ENCODE peak calls at places on chromosomes 13 and 19, in five cellular contexts. J is cardiac muscle cell, E is gastrocnemius medialis, Z is A549, V is mucosa of descending colon. M is an unnamed sample.

GRCh38 chr19:5103061-5103701 is 134.3 kb downstream of the KDM4B start:
- DNase-seq in J (no peak), E (peak), Z (no peak), V (no peak), M (peak)

GRCh38 chr13:42041684-42042035 is 6.8 kb upstream of the DGKH start:
- DNase-seq in J (peak), E (peak), Z (peak), V (peak), M (peak)

GRCh38 chr13:38636756-38637155 is 50.1 kb upstream of the FREM2 start:
- DNase-seq in J (no peak), E (no peak), Z (no peak), V (peak), M (no peak)

GRCh38 chr19:3367572-3368440 is 1.4 kb downstream of the NFIC start:
- DNase-seq in J (no peak), E (no peak), Z (no peak), V (no peak), M (peak)

GRCh38 chr19:44609219-44609618 is 4.1 kb upstream of the IGSF23 start:
- DNase-seq in J (no peak), E (no peak), Z (no peak), V (no peak), M (no peak)

GRCh38 chr13:94878721-94879120 is 166.4 kb upstream of the SOX21 start:
- DNase-seq in J (no peak), E (no peak), Z (no peak), V (no peak), M (no peak)

GRCh38 chr19:35144600-35145436 is 1.8 kb downstream of the FXYD7 start:
- DNase-seq in J (peak), E (no peak), Z (peak), V (peak), M (no peak)

GRCh38 chr13:26299168-26299788 is 45.3 kb downstream of the CDK8 start:
- DNase-seq in J (no peak), E (no peak), Z (no peak), V (no peak), M (no peak)

GRCh38 chr19:40033989-40034560 is 22.0 kb downstream of the ZNF780B start:
- DNase-seq in J (no peak), E (no peak), Z (no peak), V (no peak), M (no peak)

GRCh38 chr19:369876-370275 is 25.3 kb upstream of the MIER2 start:
- DNase-seq in J (no peak), E (no peak), Z (no peak), V (no peak), M (no peak)

GRCh38 chr13:114338959-114339358 is 24.7 kb downstream of the CHAMP1 start:
- DNase-seq in J (no peak), E (no peak), Z (no peak), V (no peak), M (no peak)

GRCh38 chr19:39144487-39145071 is 19.0 kb downstream of the PAK4 start:
- DNase-seq in J (no peak), E (no peak), Z (no peak), V (peak), M (no peak)

GRCh38 chr19:58394821-58395219 is 636 bp upstream of the RNF225 start:
- DNase-seq in J (no peak), E (no peak), Z (peak), V (no peak), M (no peak)

GRCh38 chr13:91595677-91596076 is 197.3 kb downstream of the GPC5 start:
- DNase-seq in J (no peak), E (no peak), Z (no peak), V (no peak), M (no peak)

GRCh38 chr19:38251564-38252051 is 4.6 kb downstream of the PPP1R14A start:
- DNase-seq in J (no peak), E (peak), Z (no peak), V (no peak), M (peak)

GRCh38 chr13:102679449-102680132 is 15.3 kb downstream of the METTL21C start:
- DNase-seq in J (no peak), E (no peak), Z (no peak), V (peak), M (no peak)

GRCh38 chr13:99269627-99270252 is 11.6 kb upstream of the GPR18 start:
- DNase-seq in J (peak), E (no peak), Z (peak), V (peak), M (no peak)

GRCh38 chr13:80666782-80667537 is 326.0 kb upstream of the SPRY2 start:
- DNase-seq in J (no peak), E (no peak), Z (no peak), V (no peak), M (no peak)

GRCh38 chr13:36718146-36718545 is 44.3 kb downstream of the SERTM1 start:
- DNase-seq in J (no peak), E (no peak), Z (no peak), V (no peak), M (no peak)

GRCh38 chr13:51887441-51887840 is 25.7 kb downstream of the CCDC70 start:
- DNase-seq in J (no peak), E (no peak), Z (no peak), V (no peak), M (no peak)

GRCh38 chr19:37953125-37953524 is 46.1 kb downstream of the SIPA1L3 start:
- DNase-seq in J (no peak), E (no peak), Z (no peak), V (no peak), M (no peak)

GRCh38 chr13:49810825-49811526 is 18.5 kb upstream of the KPNA3 start:
- DNase-seq in J (peak), E (peak), Z (peak), V (no peak), M (no peak)

GRCh38 chr13:46963874-46964273 is 67.0 kb upstream of the HTR2A start:
- DNase-seq in J (no peak), E (no peak), Z (no peak), V (no peak), M (no peak)

GRCh38 chr13:48858523-48858922 is 117.2 kb upstream of the FNDC3A start:
- DNase-seq in J (no peak), E (no peak), Z (no peak), V (no peak), M (no peak)

GRCh38 chr13:33509642-33510229 is 224.2 kb upstream of the STARD13 start:
- DNase-seq in J (no peak), E (peak), Z (peak), V (no peak), M (peak)

GRCh38 chr13:94548382-94549240 is 47.3 kb downstream of the TGDS start:
- DNase-seq in J (peak), E (peak), Z (peak), V (peak), M (peak)

GRCh38 chr13:95020298-95020987 is 280.8 kb downstream of the ABCC4 start:
- DNase-seq in J (no peak), E (no peak), Z (no peak), V (no peak), M (no peak)

GRCh38 chr13:43872181-43872580 is 7.4 kb downstream of the CCDC122 start:
- DNase-seq in J (peak), E (no peak), Z (no peak), V (no peak), M (no peak)

GRCh38 chr13:101858869-101859268 is 406.4 kb downstream of the ITGBL1 start:
- DNase-seq in J (no peak), E (no peak), Z (no peak), V (no peak), M (no peak)

GRCh38 chr13:59112375-59112774 is 1051.4 kb downstream of the DIAPH3 start:
- DNase-seq in J (no peak), E (peak), Z (peak), V (peak), M (no peak)

GRCh38 chr13:37138169-37138568 is 32.7 kb upstream of the CSNK1A1L start:
- DNase-seq in J (no peak), E (no peak), Z (peak), V (no peak), M (no peak)

GRCh38 chr19:48812094-48812929 is 1.5 kb upstream of the BCAT2 start:
- DNase-seq in J (peak), E (peak), Z (peak), V (peak), M (peak)

GRCh38 chr13:82674546-82674945 is 1207.7 kb downstream of the SLITRK1 start:
- DNase-seq in J (no peak), E (no peak), Z (no peak), V (no peak), M (no peak)

GRCh38 chr13:108560092-108560491 is 69.3 kb upstream of the MYO16 start:
- DNase-seq in J (no peak), E (no peak), Z (no peak), V (no peak), M (no peak)

DNA sequence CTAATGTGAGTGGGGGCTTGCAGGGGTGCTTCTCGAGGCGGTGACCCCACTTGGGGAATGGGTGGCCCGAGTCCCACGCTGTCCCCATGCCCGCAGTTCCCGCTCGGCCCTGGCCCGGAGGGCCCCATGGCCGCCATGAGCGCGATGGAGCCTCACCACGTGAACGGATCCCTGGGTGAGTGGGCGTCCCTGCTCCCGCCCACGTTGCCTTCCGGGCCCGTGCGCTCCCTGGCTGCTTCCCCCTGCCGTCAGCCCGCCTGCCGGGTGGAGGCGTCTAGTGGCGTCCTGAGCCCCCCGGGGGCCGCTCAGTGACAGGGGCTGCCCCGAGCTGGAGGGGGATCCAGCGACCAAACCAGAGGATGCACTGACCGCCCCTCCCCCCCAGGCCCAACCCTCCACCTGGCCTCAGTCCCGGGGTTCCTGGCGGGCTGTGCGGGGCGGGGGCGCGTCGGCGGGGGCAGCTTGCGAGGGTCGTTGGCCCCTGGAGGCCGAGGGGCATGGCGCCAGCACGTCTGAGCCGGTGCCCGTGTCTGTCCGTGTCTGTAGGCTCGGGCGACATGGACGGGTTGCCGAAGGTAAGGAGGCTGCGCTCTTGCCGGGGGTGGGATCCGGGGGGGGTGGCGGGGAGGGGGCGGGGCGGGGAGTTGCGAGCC is 4.8 kb downstream of the ISYNA1 start:
- DNase-seq in J (no peak), E (no peak), Z (no peak), V (no peak), M (peak)
- H3K4me3 ChIP-seq in J (peak), E (peak), Z (no peak), V (no peak), M (peak)

GRCh38 chr13:27774169-27774568 is 18.1 kb upstream of the GSX1 start:
- DNase-seq in J (no peak), E (no peak), Z (no peak), V (no peak), M (no peak)
- TF ChIP-seq CTCF in J (no peak), E (no peak), Z (no peak), V (no peak), M (no peak)

DNA sequence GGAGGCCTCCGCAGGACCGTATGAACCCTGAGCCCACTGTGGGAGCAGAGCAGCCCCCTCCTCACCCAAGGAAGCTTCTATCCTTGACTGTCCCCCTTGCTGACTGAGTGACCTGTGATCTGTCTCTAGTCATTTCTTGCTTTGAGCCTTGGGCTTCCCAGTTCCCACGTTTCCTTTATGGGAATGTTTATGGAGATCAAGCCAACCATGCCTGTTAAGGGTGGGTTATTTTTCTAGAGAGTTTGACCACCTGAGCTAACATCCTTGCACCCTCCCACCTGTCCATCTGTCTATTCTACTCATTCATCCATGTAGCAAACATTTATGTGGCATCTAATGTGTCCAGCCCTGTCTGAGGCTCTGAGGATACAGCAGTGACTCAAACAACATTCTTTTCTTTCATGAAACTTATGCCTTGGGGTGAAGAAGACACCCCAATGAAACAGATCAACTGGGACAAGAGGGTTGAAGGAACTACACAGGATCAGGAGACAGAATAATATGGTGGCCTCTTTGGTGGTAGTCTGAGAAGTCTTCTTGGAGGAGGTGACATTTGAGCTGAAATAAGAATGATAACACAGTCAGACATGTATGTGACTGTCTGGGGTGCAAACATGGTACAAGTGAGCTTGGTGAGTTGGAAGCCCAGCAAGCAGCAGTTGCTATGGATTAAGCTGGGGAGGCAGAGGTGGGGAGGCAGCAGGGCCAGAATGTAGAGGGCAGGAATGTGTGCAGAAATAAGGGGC is 30.5 kb downstream of the CERS4 start:
- DNase-seq in J (no peak), E (no peak), Z (no peak), V (no peak), M (no peak)
- H3K4me3 ChIP-seq in J (no peak), E (no peak), Z (no peak), V (no peak), M (no peak)

DNA sequence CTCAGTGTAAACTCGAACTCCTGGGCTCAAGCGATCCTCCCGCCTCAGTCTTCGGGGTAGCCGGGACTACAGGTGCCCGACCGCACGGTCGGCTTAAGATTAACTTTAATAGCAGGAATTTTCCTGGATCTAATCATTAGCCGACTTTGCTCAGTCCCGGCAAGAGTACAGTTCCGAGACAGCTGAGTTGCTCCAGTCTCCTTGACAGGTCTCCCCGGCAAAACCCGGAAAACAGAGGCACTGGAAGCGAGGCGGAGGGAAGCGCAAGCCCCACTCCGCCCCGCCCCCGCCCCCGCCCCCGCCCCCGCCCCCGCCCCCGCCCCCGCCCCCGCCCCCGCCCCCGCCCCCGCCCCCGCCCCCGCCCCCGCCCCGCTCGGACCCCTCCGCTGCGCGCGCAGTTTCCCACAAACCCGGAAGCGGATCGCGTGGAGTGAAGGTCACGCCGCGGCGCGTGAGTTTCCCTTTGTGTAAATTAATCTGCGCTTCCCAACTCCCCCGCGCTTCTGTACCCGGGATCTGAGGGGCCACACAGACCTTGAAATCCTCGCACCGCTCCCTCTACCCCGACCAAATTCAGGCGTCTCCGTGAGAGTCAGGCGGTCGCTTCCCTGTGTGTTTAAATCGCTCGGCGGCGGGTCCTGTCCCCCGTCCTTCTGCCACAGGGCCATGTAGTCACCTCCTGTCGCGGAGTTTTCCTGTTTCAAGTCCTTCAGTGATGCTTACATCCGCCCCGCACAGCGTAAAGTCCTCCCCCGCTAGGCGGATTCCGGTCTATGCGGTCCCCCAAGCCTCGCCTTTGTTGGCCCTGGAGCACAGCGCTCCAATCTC is at the start of gene ZNF480:
- DNase-seq in J (peak), E (peak), Z (peak), V (peak), M (peak)
- TF ChIP-seq CTCF in J (peak), E (no peak), Z (no peak), V (no peak), M (no peak)

GRCh38 chr13:112069063-112069726 is 2.2 kb downstream of the SOX1 start:
- DNase-seq in J (no peak), E (no peak), Z (no peak), V (no peak), M (no peak)

GRCh38 chr13:112071902-112072530 is 5.1 kb downstream of the SOX1 start:
- DNase-seq in J (no peak), E (no peak), Z (no peak), V (no peak), M (no peak)

GRCh38 chr13:112069727-112070300 is 2.9 kb downstream of the SOX1 start:
- DNase-seq in J (no peak), E (no peak), Z (no peak), V (no peak), M (no peak)

GRCh38 chr13:112072531-112073244 is 5.7 kb downstream of the SOX1 start:
- DNase-seq in J (peak), E (no peak), Z (no peak), V (no peak), M (no peak)

DNA sequence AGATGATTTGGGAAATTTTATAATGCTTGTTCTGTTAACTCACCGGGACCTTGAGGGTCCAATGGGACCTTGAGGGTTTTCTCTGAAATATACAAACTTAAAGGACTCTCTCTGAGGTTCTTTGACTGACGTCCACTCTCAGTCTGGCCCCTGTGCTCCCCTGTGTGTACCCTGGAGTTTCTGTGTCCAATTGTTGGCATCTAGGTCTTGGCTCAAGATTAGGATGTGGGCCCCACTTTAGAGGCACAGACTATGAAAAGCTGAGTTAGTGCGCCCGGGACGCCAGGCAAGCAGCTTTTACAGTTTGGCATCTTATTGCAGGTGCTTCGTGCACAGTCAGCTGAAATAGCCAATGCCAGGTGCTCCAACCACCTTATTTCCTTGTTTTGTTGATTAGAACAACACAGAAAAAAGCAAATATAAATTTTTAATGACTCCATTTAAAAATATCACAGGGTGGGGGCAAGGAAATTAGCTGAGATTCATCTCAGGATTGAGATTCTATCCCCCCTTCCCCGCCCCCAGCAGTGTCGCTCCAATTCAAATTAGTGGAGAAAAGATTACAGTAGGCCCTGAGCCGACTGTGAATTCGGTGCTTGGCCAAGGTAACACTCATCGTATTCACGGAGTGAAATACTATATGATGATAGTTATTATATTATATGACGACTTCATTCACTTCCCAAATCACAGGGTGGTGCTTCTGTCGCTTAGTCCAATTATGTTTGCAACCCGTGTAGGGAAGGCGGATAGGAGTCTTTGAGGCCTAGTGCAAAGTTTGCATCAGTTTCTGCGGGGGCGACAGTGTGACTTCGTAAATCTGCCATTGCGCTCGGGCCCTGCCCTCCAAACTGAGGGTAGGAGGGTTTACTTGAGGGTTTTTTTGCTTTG is 4.3 kb downstream of the SOX1 start:
- DNase-seq in J (no peak), E (no peak), Z (no peak), V (no peak), M (no peak)
- H3K4me3 ChIP-seq in J (no peak), E (no peak), Z (no peak), V (no peak), M (no peak)